ENCODE peak calls at places on chromosomes 1 and 21, in six cellular contexts. Z is GM23338, U is OCI-LY7, Q is GM23248, K is HCT116, T is MM.1S. N is an unnamed sample. For H3K9me2, the result is how much of the 10 kb centered on the place peaks cover.

GRCh38 chr1:23590058-23590783 is 30.9 kb upstream of the ID3 start:
- DNase-seq in Z (no peak), U (peak), Q (no peak), K (no peak), T (no peak), N (no peak)

GRCh38 chr1:115463347-115463746 is 125.3 kb upstream of the NGF start:
- DNase-seq in Z (no peak), U (peak), Q (no peak), K (no peak), T (peak), N (peak)

GRCh38 chr1:1898246-1898933 is 7.5 kb upstream of the GNB1 start:
- DNase-seq in Z (no peak), U (no peak), Q (no peak), K (no peak), T (no peak), N (no peak)

GRCh38 chr21:16535100-16535418 is 805.3 kb downstream of the USP25 start:
- DNase-seq in Z (no peak), U (no peak), Q (peak), K (no peak), T (no peak), N (no peak)

GRCh38 chr21:25133939-25134338 is 473.3 kb downstream of the MRPL39 start:
- DNase-seq in Z (no peak), U (no peak), Q (peak), K (no peak), T (no peak), N (no peak)

GRCh38 chr1:154975409-154976205 is 1.1 kb downstream of the CKS1B start:
- DNase-seq in Z (peak), U (peak), Q (peak), K (no peak), T (peak), N (peak)

GRCh38 chr1:65148548-65149390 is 766 bp downstream of the AK4 start:
- DNase-seq in Z (peak), U (peak), Q (peak), K (no peak), T (peak), N (peak)

GRCh38 chr1:23923592-23924495 is 10.7 kb upstream of the CNR2 start:
- DNase-seq in Z (no peak), U (no peak), Q (peak), K (no peak), T (no peak), N (no peak)

GRCh38 chr1:33349778-33350610 is 29.1 kb upstream of the A3GALT2 start:
- DNase-seq in Z (peak), U (peak), Q (peak), K (peak), T (peak), N (peak)

GRCh38 chr1:15966081-15966955 is 9.6 kb downstream of the ZBTB17 start:
- DNase-seq in Z (no peak), U (peak), Q (peak), K (no peak), T (no peak), N (no peak)

GRCh38 chr1:1347663-1348419 is 1.4 kb downstream of the DVL1 start:
- DNase-seq in Z (no peak), U (no peak), Q (peak), K (peak), T (no peak), N (peak)

GRCh38 chr1:201736707-201737320 is 92.1 kb upstream of the IPO9 start:
- DNase-seq in Z (no peak), U (peak), Q (no peak), K (no peak), T (peak), N (no peak)

GRCh38 chr1:227490001-227490400 is 73.4 kb upstream of the ZNF678 start:
- DNase-seq in Z (no peak), U (no peak), Q (no peak), K (no peak), T (no peak), N (no peak)

GRCh38 chr1:227487606-227488005 is 75.8 kb upstream of the ZNF678 start:
- DNase-seq in Z (peak), U (no peak), Q (no peak), K (no peak), T (no peak), N (no peak)

GRCh38 chr1:227490478-227490877 is 72.9 kb upstream of the ZNF678 start:
- DNase-seq in Z (no peak), U (no peak), Q (no peak), K (no peak), T (no peak), N (no peak)

GRCh38 chr1:227486559-227486958 is 76.8 kb upstream of the ZNF678 start:
- DNase-seq in Z (no peak), U (no peak), Q (no peak), K (no peak), T (no peak), N (no peak)

GRCh38 chr1:227489572-227489971 is 73.8 kb upstream of the ZNF678 start:
- DNase-seq in Z (no peak), U (no peak), Q (no peak), K (no peak), T (no peak), N (no peak)
- H3K9me2 ChIP-seq in Z (under half), U (under half), Q (under half), K (under half), T (under half), N (under half)

GRCh38 chr1:27346991-27347627 is 5.3 kb downstream of the SYTL1 start:
- DNase-seq in Z (no peak), U (no peak), Q (no peak), K (no peak), T (no peak), N (peak)

GRCh38 chr1:27349784-27350672 is 8.2 kb downstream of the SYTL1 start:
- DNase-seq in Z (peak), U (no peak), Q (peak), K (no peak), T (peak), N (peak)

GRCh38 chr1:27350673-27351540 is 9.1 kb downstream of the SYTL1 start:
- DNase-seq in Z (peak), U (no peak), Q (peak), K (no peak), T (no peak), N (peak)

GRCh38 chr1:27351541-27352107 is 9.8 kb downstream of the SYTL1 start:
- DNase-seq in Z (no peak), U (no peak), Q (no peak), K (no peak), T (no peak), N (no peak)

GRCh38 chr1:27348861-27349783 is 7.3 kb downstream of the SYTL1 start:
- DNase-seq in Z (peak), U (no peak), Q (peak), K (peak), T (peak), N (peak)
- TF ChIP-seq EZH2phosphoT487 in Z (no peak), U (no peak), Q (no peak), K (no peak), T (no peak), N (no peak)

DNA sequence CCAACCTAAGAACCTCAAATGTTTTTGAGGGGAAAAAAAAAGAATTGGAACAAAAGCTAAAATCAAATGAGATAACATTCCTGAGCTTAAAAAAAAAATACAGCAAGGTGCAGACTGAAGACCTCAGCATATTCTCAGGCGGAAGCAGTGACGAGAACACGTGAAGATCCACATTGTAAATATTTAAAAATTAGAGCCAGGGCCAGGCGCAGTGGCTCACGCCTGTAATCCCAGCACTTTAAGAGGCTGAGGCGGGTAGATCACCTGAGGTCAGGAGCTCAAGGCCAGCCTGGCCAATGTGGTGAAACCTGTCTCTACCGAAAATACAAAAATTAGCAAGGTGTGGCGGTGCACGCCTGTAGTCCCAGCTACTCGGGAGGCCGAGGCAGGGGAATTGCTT is 15.7 kb downstream of the TFB2M start:
- DNase-seq in Z (no peak), U (no peak), Q (no peak), K (no peak), T (no peak), N (no peak)
- H3K9me2 ChIP-seq in Z (under half), U (under half), Q (under half), K (under half), T (under half), N (under half)

GRCh38 chr1:38076455-38076854 is 29.9 kb upstream of the POU3F1 start:
- DNase-seq in Z (no peak), U (no peak), Q (no peak), K (no peak), T (no peak), N (no peak)
- TF ChIP-seq EZH2phosphoT487 in Z (no peak), U (no peak), Q (no peak), K (no peak), T (no peak), N (no peak)

DNA sequence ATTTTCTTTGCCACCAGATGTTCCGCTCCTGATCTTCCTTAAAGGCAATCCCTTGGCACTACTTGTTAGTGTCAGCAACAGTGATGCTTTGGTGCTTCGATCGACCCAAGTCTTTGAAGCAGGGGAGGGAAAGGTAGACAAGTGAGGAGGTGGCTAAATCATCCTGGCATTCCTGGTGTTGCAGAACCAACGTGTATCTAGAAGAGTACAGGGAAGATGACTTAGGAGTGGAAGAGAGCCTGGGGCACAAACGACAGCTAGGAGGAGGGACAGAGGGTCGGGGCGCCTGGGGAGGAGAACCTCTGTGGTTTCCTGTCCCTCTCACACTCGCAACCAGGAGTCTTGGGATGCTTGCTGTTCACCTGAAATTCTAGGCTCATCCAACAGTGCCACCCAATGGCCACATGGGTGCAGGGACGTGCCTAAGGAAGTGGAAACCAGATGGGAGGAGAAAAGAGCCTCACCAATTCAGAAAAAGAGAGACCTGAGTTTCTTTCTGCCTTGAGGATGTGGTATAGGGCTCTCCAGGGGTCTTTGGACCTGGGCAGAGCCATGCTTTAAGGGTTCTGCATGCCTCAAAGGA is 9.5 kb upstream of the KCNA2 start:
- DNase-seq in Z (peak), U (peak), Q (peak), K (peak), T (peak), N (peak)
- H3K9me2 ChIP-seq in Z (under half), U (under half), Q (under half), K (under half), T (under half), N (under half)

GRCh38 chr1:211596418-211597181 is 17.6 kb upstream of the SLC30A1 start:
- DNase-seq in Z (no peak), U (no peak), Q (no peak), K (no peak), T (no peak), N (no peak)

GRCh38 chr1:211588711-211589110 is 9.8 kb upstream of the SLC30A1 start:
- DNase-seq in Z (no peak), U (no peak), Q (peak), K (no peak), T (no peak), N (no peak)

GRCh38 chr1:211587123-211587522 is 8.2 kb upstream of the SLC30A1 start:
- DNase-seq in Z (no peak), U (no peak), Q (no peak), K (no peak), T (no peak), N (no peak)

GRCh38 chr1:211589782-211590721 is 11.1 kb upstream of the SLC30A1 start:
- DNase-seq in Z (no peak), U (no peak), Q (peak), K (no peak), T (no peak), N (no peak)

GRCh38 chr1:211591980-211592493 is 13.1 kb upstream of the SLC30A1 start:
- DNase-seq in Z (no peak), U (no peak), Q (peak), K (no peak), T (no peak), N (peak)
- TF ChIP-seq EZH2phosphoT487 in Z (no peak), U (no peak), Q (no peak), K (no peak), T (no peak), N (no peak)

GRCh38 chr1:54843449-54843848 is 42.3 kb upstream of the TTC22 start:
- DNase-seq in Z (no peak), U (no peak), Q (no peak), K (no peak), T (no peak), N (no peak)

GRCh38 chr1:54844564-54844963 is 42.4 kb downstream of the DHCR24 start:
- DNase-seq in Z (no peak), U (no peak), Q (no peak), K (no peak), T (no peak), N (no peak)

GRCh38 chr1:54842963-54843362 is 41.8 kb upstream of the TTC22 start:
- DNase-seq in Z (no peak), U (no peak), Q (no peak), K (no peak), T (no peak), N (no peak)

GRCh38 chr1:54839824-54840223 is 38.7 kb upstream of the TTC22 start:
- DNase-seq in Z (no peak), U (no peak), Q (no peak), K (no peak), T (no peak), N (no peak)

DNA sequence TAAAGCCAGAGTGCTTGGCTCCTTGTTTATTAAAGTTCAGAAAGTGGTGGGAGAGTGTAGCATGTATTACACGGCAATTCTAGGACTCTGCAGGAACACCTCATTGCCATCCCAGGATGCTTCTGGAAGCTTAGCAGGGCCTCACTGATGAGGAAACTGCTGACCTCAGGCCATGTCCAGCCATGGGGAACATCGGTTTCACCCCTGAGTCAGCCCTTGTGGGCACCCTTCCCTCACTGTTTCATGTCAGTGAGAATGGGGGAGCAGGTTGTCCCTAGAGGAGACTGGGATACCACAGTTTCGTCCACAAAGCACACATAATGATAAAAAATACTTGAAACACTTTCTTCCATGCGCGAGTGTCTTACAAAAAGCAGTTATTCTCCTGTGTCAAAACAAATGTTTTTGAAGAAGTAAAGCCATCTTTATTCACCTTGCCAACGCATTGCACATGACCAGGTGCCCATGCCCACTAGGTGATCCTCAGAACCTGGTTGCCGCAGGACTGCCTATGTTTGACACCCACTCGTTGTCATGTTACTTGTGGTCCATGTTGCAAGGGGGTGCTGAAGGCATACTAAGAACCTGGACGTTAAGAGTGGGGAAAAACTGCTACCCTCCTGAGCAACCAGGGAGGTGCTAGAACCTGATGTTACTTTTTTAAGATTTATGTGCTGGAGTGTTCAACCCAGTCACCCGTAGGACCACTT is 41.2 kb upstream of the TTC22 start:
- DNase-seq in Z (no peak), U (no peak), Q (no peak), K (no peak), T (no peak), N (no peak)
- H3K9me2 ChIP-seq in Z (under half), U (under half), Q (under half), K (under half), T (under half), N (under half)

DNA sequence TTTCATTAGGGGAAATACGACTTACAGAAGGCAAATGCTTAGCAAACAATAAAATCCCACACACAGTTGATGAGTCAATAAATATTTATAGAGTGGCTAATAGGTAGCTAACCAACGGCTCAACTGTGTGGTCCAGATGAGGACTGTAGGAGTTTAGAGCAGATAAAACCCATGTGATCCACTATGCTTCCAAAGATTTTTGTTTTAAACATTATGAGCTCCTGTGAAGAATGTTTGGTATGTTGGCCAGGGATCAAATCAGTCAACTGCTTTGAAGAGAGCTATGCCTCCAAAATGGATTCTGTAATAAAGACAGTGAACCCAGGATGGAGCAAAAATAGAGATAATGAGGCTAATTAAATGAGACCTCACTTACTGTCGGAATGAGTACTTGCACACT is 72.3 kb upstream of the COL11A1 start:
- DNase-seq in Z (no peak), U (no peak), Q (peak), K (no peak), T (no peak), N (peak)
- TF ChIP-seq EZH2phosphoT487 in Z (no peak), U (no peak), Q (no peak), K (no peak), T (no peak), N (no peak)

DNA sequence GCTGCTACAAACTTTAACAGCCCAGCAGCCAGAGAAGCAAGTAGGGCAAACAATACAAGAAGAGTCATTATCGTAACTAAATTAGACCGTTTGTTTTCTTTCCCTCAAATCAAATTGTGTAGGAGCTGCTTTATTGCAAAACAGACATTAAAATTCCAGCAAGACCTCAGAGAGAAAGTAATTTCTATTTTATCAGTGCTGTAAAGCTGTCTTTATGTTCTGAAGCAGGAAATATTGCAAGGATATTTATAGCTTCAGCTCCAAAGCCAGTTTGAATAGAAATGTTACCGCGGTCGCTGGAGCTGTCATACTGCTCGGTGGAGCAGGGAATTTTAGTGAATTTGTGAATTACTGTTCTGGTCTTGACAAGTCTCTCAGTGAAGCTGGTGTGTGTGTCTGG is 503.8 kb upstream of the PLXNA2 start:
- DNase-seq in Z (no peak), U (no peak), Q (no peak), K (no peak), T (no peak), N (no peak)
- H3K9me2 ChIP-seq in Z (under half), U (under half), Q (under half), K (under half), T (under half), N (under half)